ENCODE peak calls at places on chromosomes 5 and 9, in eight cellular contexts. T is progenitor cell of endocrine pancreas, B is cardiac fibroblast, M is GM12891, J is fibroblast of pulmonary artery, P is AG08396, Q is natural killer cell, K is NCI-H1092. U is an unnamed sample.

GRCh38 chr5:31617867-31618266 is 21.1 kb upstream of the PDZD2 start:
- DNase-seq in K (no peak), M (no peak), P (no peak), B (no peak), J (no peak), T (no peak), Q (no peak), U (no peak)

GRCh38 chr5:87300744-87301143 is 33.1 kb downstream of the RASA1 start:
- DNase-seq in M (no peak), T (no peak), P (peak; percentile 70), J (peak; percentile 84), K (no peak), Q (no peak), B (peak; percentile 73), U (no peak)

GRCh38 chr5:57494104-57495098 is 11.8 kb upstream of the ACTBL2 start:
- DNase-seq in T (no peak), Q (no peak), P (peak; percentile 85), B (peak; percentile 98), M (no peak), J (peak; percentile 98), K (no peak), U (no peak)

GRCh38 chr5:55234171-55234700 is 828 bp upstream of the CCNO start:
- DNase-seq in Q (no peak), J (no peak), T (no peak), M (no peak), K (peak; percentile 2), P (peak; percentile 23), B (no peak), U (no peak)

GRCh38 chr5:37717613-37718431 is 122.0 kb downstream of the GDNF start:
- DNase-seq in K (peak; percentile 68), Q (no peak), T (peak; percentile 20), B (peak; percentile 92), M (no peak), J (peak; percentile 94), P (peak; percentile 60), U (no peak)

GRCh38 chr5:39076757-39077475 is 2.7 kb upstream of the RICTOR start:
- DNase-seq in J (peak; percentile 31), B (peak; percentile 17), T (no peak), K (no peak), M (no peak), P (peak; percentile 39), Q (no peak), U (no peak)

GRCh38 chr5:103174147-103174546 is 54.0 kb downstream of the PPIP5K2 start:
- DNase-seq in B (no peak), P (no peak), K (no peak), M (no peak), J (peak; percentile 1), T (no peak), Q (no peak), U (no peak)

GRCh38 chr9:137982132-137982666 is 104.6 kb downstream of the CACNA1B start:
- DNase-seq in B (no peak), J (no peak), Q (no peak), K (no peak), M (no peak), T (no peak), P (no peak), U (no peak)

GRCh38 chr5:61357745-61358144 is 25.7 kb downstream of the ZSWIM6 start:
- DNase-seq in B (no peak), Q (no peak), K (no peak), P (no peak), M (no peak), J (no peak), T (no peak), U (no peak)

GRCh38 chr9:89912605-89912953 is 307.8 kb downstream of the GADD45G start:
- DNase-seq in B (no peak), M (no peak), Q (no peak), J (no peak), P (no peak), K (no peak), T (no peak), U (no peak)

GRCh38 chr5:32501071-32501470 is 56.5 kb upstream of the ZFR start:
- DNase-seq in M (no peak), B (no peak), P (no peak), T (no peak), K (no peak), J (no peak), Q (no peak), U (no peak)

GRCh38 chr5:147398860-147399259 is 111.0 kb downstream of the DPYSL3 start:
- DNase-seq in J (no peak), B (no peak), T (no peak), Q (no peak), P (no peak), M (no peak), K (no peak), U (no peak)

GRCh38 chr9:71127301-71127700 is 5.9 kb upstream of the TRPM3 start:
- DNase-seq in B (no peak), K (no peak), T (no peak), Q (no peak), J (no peak), M (no peak), P (no peak), U (no peak)

GRCh38 chr5:84603557-84604185 is 219.0 kb upstream of the EDIL3 start:
- DNase-seq in B (peak; percentile 66), Q (no peak), J (peak; percentile 60), M (no peak), T (no peak), P (peak; percentile 14), K (no peak), U (no peak)

GRCh38 chr9:27365977-27366376 is 69.0 kb upstream of the EQTN start:
- DNase-seq in T (no peak), B (no peak), M (peak; percentile 22), K (no peak), P (no peak), J (no peak), Q (no peak), U (no peak)

GRCh38 chr5:18465833-18466681 is 831.8 kb downstream of the TAF11L14 start:
- DNase-seq in P (peak; percentile 1), T (peak; percentile 20), K (peak; percentile 59), B (peak; percentile 38), M (peak; percentile 13), Q (no peak), J (peak; percentile 50), U (no peak)